ENCODE peak calls at places on chromosome 17, in seven cellular contexts. P is T-helper 17 cell; Y is thoracic aorta; G is EL; I is osteoblast; L is activated naive CD8-positive, alpha-beta T cell treated with anti-CD3 and anti-CD28 coated beads, Interleukin-2, amount 50 U/mL, for 16 hours; F is psoas muscle. T is an unnamed sample.

GRCh38 chr17:30520436-30520835 is 43.2 kb downstream of the GOSR1 start:
- DNase-seq in P (no peak), Y (no peak), G (peak), I (peak), L (no peak), F (no peak), T (no peak)

GRCh38 chr17:50923611-50924010 is 57.5 kb upstream of the TOB1 start:
- DNase-seq in P (no peak), Y (no peak), G (no peak), I (peak), L (no peak), F (no peak), T (no peak)

GRCh38 chr17:74020522-74020921 is 183.0 kb upstream of the RPL38 start:
- DNase-seq in P (no peak), Y (no peak), G (no peak), I (no peak), L (no peak), F (no peak), T (no peak)

GRCh38 chr17:44636562-44636961 is 19.7 kb upstream of the MEIOC start:
- DNase-seq in P (no peak), Y (no peak), G (peak), I (peak), L (no peak), F (no peak), T (peak)

GRCh38 chr17:71869833-71870545 is 250.8 kb upstream of the SOX9 start:
- DNase-seq in P (no peak), Y (no peak), G (no peak), I (no peak), L (no peak), F (no peak), T (no peak)

GRCh38 chr17:20063665-20064648 is 54.8 kb downstream of the SPECC1 start:
- DNase-seq in P (no peak), Y (peak), G (peak), I (peak), L (no peak), F (peak), T (peak)

GRCh38 chr17:78789663-78790181 is 7.6 kb upstream of the CYTH1 start:
- DNase-seq in P (no peak), Y (no peak), G (peak), I (no peak), L (no peak), F (peak), T (no peak)

GRCh38 chr17:80201446-80201845 is 18.7 kb downstream of the SGSH start:
- DNase-seq in P (no peak), Y (no peak), G (no peak), I (no peak), L (no peak), F (no peak), T (no peak)

GRCh38 chr17:30426292-30426691 is 47.6 kb downstream of the CPD start:
- DNase-seq in P (no peak), Y (no peak), G (no peak), I (no peak), L (no peak), F (no peak), T (no peak)

GRCh38 chr17:69814031-69814430 is 261.0 kb upstream of the KCNJ16 start:
- DNase-seq in P (no peak), Y (no peak), G (no peak), I (no peak), L (no peak), F (no peak), T (no peak)

GRCh38 chr17:50893183-50893993 is 27.2 kb upstream of the TOB1 start:
- DNase-seq in P (no peak), Y (no peak), G (no peak), I (no peak), L (no peak), F (no peak), T (peak)

GRCh38 chr17:81831957-81832607 is 1.0 kb downstream of the MCRIP1 start:
- DNase-seq in P (peak), Y (no peak), G (peak), I (peak), L (peak), F (no peak), T (no peak)

GRCh38 chr17:82489117-82489516 is 30.4 kb upstream of the FOXK2 start:
- DNase-seq in P (no peak), Y (peak), G (peak), I (peak), L (no peak), F (peak), T (peak)

GRCh38 chr17:15945493-15946209 is 721 bp downstream of the ADORA2B start:
- DNase-seq in P (no peak), Y (no peak), G (peak), I (peak), L (no peak), F (no peak), T (no peak)

GRCh38 chr17:80773243-80773991 is 218.2 kb upstream of the CHMP6 start:
- DNase-seq in P (no peak), Y (peak), G (no peak), I (peak), L (no peak), F (peak), T (no peak)

GRCh38 chr17:78736526-78737079 is 45.5 kb downstream of the CYTH1 start:
- DNase-seq in P (peak), Y (no peak), G (no peak), I (no peak), L (no peak), F (peak), T (no peak)

GRCh38 chr17:21228111-21228510 is 14.2 kb upstream of the TMEM11 start:
- DNase-seq in P (no peak), Y (no peak), G (no peak), I (no peak), L (no peak), F (no peak), T (no peak)

GRCh38 chr17:18259621-18260331 is 686 bp upstream of the MIEF2 start:
- DNase-seq in P (no peak), Y (no peak), G (peak), I (no peak), L (no peak), F (no peak), T (peak)

GRCh38 chr17:3558603-3559269 is 1.1 kb upstream of the TRPV3 start:
- DNase-seq in P (peak), Y (no peak), G (peak), I (peak), L (no peak), F (no peak), T (peak)

GRCh38 chr17:75549246-75550138 is 24.0 kb downstream of the LLGL2 start:
- DNase-seq in P (no peak), Y (no peak), G (no peak), I (no peak), L (no peak), F (no peak), T (no peak)

GRCh38 chr17:77416096-77416713 is 275.4 kb downstream of the SEC14L1 start:
- DNase-seq in P (no peak), Y (no peak), G (no peak), I (no peak), L (no peak), F (no peak), T (no peak)

GRCh38 chr17:57519199-57519598 is 225.9 kb downstream of the CCDC182 start:
- DNase-seq in P (no peak), Y (no peak), G (peak), I (no peak), L (no peak), F (no peak), T (peak)

GRCh38 chr17:80957461-80957941 is 34.1 kb upstream of the CHMP6 start:
- DNase-seq in P (peak), Y (no peak), G (no peak), I (peak), L (no peak), F (no peak), T (no peak)

T was measured in H54.